ENCODE peak calls at places on chromosomes 16 and 17, in nine cellular contexts. R, J, A, U, I, Y, G, W and O are unnamed samples. For H3K4me1, the result is how much of the 10 kb centered on the place peaks cover.

GRCh38 chr16:50747206-50747956 is 5.5 kb downstream of the CYLD start:
- DNase-seq in R (no peak), J (peak), A (peak), U (no peak), I (peak), Y (no peak), G (peak), W (no peak), O (peak)

GRCh38 chr17:45873728-45874127 is 20.6 kb upstream of the MAPT start:
- DNase-seq in R (no peak), J (no peak), A (peak), U (peak), I (no peak), Y (no peak), G (peak), W (no peak), O (peak)

GRCh38 chr17:58330997-58331814 is 2.6 kb upstream of the TSPOAP1 start:
- DNase-seq in R (no peak), J (no peak), A (no peak), U (no peak), I (peak), Y (peak), G (no peak), W (no peak), O (peak)

GRCh38 chr17:62724398-62725146 is 83.5 kb downstream of the MARCHF10 start:
- DNase-seq in R (no peak), J (no peak), A (peak), U (no peak), I (no peak), Y (no peak), G (no peak), W (no peak), O (peak)

GRCh38 chr17:63249256-63250006 is 196.7 kb downstream of the CYB561 start:
- DNase-seq in R (no peak), J (peak), A (no peak), U (no peak), I (peak), Y (no peak), G (no peak), W (no peak), O (no peak)

GRCh38 chr17:19249681-19250080 is 12.5 kb downstream of the EPN2 start:
- DNase-seq in R (no peak), J (peak), A (no peak), U (no peak), I (no peak), Y (no peak), G (no peak), W (no peak), O (no peak)

GRCh38 chr17:59754547-59754946 is 47.1 kb downstream of the VMP1 start:
- DNase-seq in R (no peak), J (peak), A (peak), U (no peak), I (no peak), Y (peak), G (peak), W (peak), O (peak)

GRCh38 chr16:20944861-20945390 is 44.4 kb downstream of the LYRM1 start:
- DNase-seq in R (no peak), J (peak), A (peak), U (no peak), I (peak), Y (peak), G (peak), W (no peak), O (peak)

GRCh38 chr17:15967706-15968399 is 22.9 kb downstream of the ADORA2B start:
- DNase-seq in R (no peak), J (peak), A (no peak), U (no peak), I (no peak), Y (no peak), G (no peak), W (no peak), O (no peak)

GRCh38 chr16:57501492-57501891 is 15.2 kb upstream of the DOK4 start:
- DNase-seq in R (no peak), J (no peak), A (no peak), U (no peak), I (no peak), Y (no peak), G (no peak), W (no peak), O (no peak)

GRCh38 chr16:19711643-19712042 is 6.4 kb downstream of the KNOP1 start:
- DNase-seq in R (no peak), J (no peak), A (no peak), U (no peak), I (no peak), Y (no peak), G (no peak), W (no peak), O (no peak)

GRCh38 chr16:19710191-19710908 is 7.7 kb downstream of the KNOP1 start:
- DNase-seq in R (no peak), J (no peak), A (no peak), U (peak), I (peak), Y (peak), G (no peak), W (no peak), O (no peak)

GRCh38 chr16:19713697-19714096 is 4.3 kb downstream of the KNOP1 start:
- DNase-seq in R (no peak), J (no peak), A (no peak), U (no peak), I (no peak), Y (no peak), G (no peak), W (no peak), O (no peak)

GRCh38 chr16:19710991-19711545 is 7.0 kb downstream of the KNOP1 start:
- DNase-seq in R (no peak), J (no peak), A (no peak), U (peak), I (no peak), Y (no peak), G (no peak), W (no peak), O (no peak)

GRCh38 chr16:19712418-19713058 is 5.5 kb downstream of the KNOP1 start:
- DNase-seq in R (no peak), J (no peak), A (no peak), U (no peak), I (no peak), Y (no peak), G (no peak), W (no peak), O (no peak)
- H3K4me1 ChIP-seq in R (half or more), J (under half), A (under half), U (under half), I (half or more), Y (under half), G (under half), W (under half), O (under half)

GRCh38 chr17:38674013-38674748 is 576 bp downstream of the EPOP start:
- DNase-seq in R (peak), J (no peak), A (no peak), U (peak), I (peak), Y (peak), G (no peak), W (peak), O (peak)

GRCh38 chr17:38674749-38675615 is at the start of gene EPOP:
- DNase-seq in R (peak), J (peak), A (peak), U (peak), I (peak), Y (peak), G (peak), W (peak), O (peak)

GRCh38 chr17:38671939-38672720 is 2.6 kb downstream of the EPOP start:
- DNase-seq in R (peak), J (no peak), A (no peak), U (peak), I (peak), Y (no peak), G (no peak), W (no peak), O (no peak)

GRCh38 chr17:38673714-38674012 is 1.1 kb downstream of the EPOP start:
- DNase-seq in R (no peak), J (no peak), A (no peak), U (peak), I (peak), Y (no peak), G (no peak), W (peak), O (no peak)

DNA sequence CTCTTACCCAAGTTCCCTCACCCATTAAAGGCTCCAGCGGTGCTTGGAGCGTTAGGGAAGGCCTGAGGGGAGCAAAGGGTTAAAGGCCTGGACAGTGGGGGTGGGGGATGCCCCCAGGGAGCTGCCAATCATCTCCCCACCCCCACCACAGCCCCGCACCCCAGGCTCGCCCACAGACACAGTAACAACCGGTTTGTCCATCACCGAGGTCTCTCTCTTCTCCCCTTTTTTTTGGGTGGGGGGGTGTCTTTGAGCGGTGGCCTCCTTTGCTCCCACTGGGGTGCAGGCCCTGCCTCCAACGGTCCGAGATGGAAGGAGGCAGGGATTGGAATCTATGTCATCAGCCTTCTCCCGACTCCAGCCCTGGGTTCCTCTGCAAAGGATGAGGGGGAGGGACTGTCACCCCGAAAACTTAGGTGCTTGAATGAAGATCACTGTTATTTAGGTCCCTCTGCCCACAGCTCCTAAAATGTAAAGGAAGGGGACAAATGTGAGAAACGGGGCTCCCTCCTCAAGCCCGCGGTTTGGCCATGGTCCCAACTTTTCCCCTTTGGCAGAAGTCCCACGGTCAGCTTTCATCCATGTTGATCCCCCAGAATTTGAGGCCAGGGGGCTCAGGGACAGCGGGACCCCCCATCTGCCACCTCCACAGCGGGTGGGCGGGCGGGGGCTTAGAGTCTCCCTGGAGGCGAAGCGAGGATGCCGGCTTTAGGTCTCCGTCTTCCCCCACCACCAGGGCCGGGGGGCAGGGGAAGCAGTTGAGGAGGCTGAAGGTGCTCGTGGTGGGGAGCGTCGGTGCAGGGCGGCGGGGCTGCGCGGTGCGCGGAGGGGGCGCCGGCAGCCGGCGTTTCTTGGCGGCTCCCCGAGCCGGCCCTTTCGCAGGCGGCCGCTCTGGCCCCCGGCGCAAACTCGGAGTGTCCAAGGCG is 1.7 kb downstream of the EPOP start:
- DNase-seq in R (peak), J (no peak), A (no peak), U (peak), I (peak), Y (no peak), G (no peak), W (no peak), O (no peak)
- TF ChIP-seq EZH2 in R (no peak), J (peak), A (no peak), U (no peak), I (peak), Y (no peak), G (no peak), W (peak), O (no peak)

GRCh38 chr16:14399397-14400284 is 230.4 kb downstream of the PARN start:
- DNase-seq in R (no peak), J (peak), A (peak), U (peak), I (peak), Y (no peak), G (no peak), W (peak), O (no peak)

GRCh38 chr16:14405611-14406537 is 224.2 kb downstream of the PARN start:
- DNase-seq in R (peak), J (no peak), A (peak), U (peak), I (peak), Y (peak), G (peak), W (peak), O (peak)

GRCh38 chr16:14398014-14398717 is 231.9 kb downstream of the PARN start:
- DNase-seq in R (no peak), J (no peak), A (no peak), U (no peak), I (no peak), Y (no peak), G (no peak), W (no peak), O (no peak)

GRCh38 chr16:14400285-14400977 is 229.6 kb downstream of the PARN start:
- DNase-seq in R (no peak), J (no peak), A (no peak), U (no peak), I (no peak), Y (no peak), G (no peak), W (no peak), O (peak)

DNA sequence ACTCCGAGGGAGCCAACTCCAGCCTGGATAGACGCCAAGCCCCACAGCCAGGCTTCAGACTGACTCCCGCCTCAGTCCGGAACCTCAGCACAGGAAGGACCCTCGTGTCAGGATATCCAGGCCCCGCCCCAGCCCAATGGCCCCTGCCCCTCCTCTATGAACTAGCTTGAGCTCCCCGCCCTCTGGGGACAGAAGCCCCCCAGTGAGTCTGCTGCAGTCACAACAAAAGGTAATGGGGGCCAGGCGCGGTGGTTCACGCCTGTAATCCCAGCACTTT is 228.3 kb downstream of the PARN start:
- DNase-seq in R (no peak), J (no peak), A (no peak), U (no peak), I (no peak), Y (no peak), G (no peak), W (peak), O (no peak)
- H3K4me3 ChIP-seq in R (no peak), J (no peak), A (no peak), U (no peak), I (no peak), Y (no peak), G (no peak), W (no peak), O (no peak)

DNA sequence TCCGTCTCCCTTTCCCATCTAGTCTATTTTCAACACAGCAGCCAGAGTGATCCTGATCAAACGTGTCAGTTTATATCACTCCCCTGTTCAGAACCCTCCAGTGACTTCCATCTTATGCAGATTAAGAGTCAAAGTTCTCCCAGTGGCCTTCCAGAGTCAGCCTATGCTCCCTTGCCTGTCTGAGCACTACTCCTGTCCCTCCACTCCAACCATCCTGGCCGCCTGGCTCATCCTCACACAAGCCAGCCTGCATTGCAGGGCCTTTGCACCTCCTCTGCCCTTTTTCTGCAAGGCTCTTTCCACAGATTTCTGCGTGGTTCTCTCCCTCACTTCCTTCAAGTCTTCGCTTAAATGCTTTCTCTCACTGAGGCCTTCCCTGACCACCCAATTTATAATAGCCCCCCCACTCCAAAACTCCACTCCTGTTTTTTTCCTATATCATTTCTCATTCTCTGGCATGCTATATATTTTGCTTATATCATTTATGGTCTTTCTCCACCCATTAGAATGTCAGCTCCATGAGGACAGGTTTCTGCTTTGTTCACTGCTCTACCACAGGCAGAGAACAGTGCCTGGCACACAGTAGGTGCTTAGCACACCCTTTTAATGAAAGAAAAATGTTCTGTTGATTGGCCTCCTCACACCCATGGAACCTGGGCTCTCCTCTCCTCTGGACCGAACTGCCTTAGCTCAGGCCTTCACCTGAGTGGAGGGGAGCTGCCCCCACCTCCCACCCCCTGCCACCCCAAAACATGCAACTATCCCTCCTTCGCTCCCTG is 9.3 kb downstream of the SAMD14 start:
- DNase-seq in R (no peak), J (no peak), A (no peak), U (no peak), I (no peak), Y (no peak), G (no peak), W (no peak), O (no peak)
- H3K4me1 ChIP-seq in R (under half), J (under half), A (under half), U (under half), I (under half), Y (under half), G (under half), W (under half), O (under half)

GRCh38 chr16:68645494-68646388 is 631 bp downstream of the CDH3 start:
- DNase-seq in R (peak), J (no peak), A (no peak), U (peak), I (peak), Y (no peak), G (no peak), W (peak), O (no peak)
- TF ChIP-seq EZH2 in R (no peak), J (peak), A (no peak), U (no peak), I (no peak), Y (no peak), G (peak), W (no peak), O (no peak)

GRCh38 chr17:28338056-28338768 is 2.7 kb downstream of the TNFAIP1 start:
- DNase-seq in R (no peak), J (peak), A (peak), U (no peak), I (no peak), Y (no peak), G (no peak), W (no peak), O (no peak)
- H3K4me3 ChIP-seq in R (no peak), J (no peak), A (no peak), U (no peak), I (no peak), Y (no peak), G (no peak), W (no peak), O (no peak)

DNA sequence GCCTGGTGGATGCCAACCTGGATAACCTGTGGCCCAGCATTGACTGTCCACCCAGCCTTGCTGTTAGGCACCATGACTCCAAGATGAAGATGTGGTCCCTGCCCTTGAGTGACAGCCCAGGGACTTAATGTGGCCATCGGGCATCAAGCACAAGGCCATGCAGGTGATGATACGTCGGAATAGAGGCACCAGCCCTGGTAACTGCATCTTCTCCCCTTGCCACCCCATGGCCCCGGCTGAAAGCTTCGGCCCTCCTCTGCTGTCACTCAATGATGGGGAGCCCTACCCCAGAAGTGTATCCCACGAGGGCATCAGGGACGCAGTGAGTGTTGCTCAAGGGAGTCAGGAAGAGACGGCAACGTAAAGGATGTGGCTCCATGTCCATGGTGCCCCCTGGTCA is 2.0 kb downstream of the NT5C start:
- DNase-seq in R (no peak), J (no peak), A (no peak), U (no peak), I (no peak), Y (no peak), G (no peak), W (no peak), O (no peak)
- H3K4me1 ChIP-seq in R (under half), J (under half), A (under half), U (under half), I (under half), Y (under half), G (under half), W (under half), O (under half)

GRCh38 chr16:30372037-30372712 is 1.9 kb upstream of the TBC1D10B start:
- DNase-seq in R (no peak), J (no peak), A (no peak), U (no peak), I (no peak), Y (no peak), G (no peak), W (peak), O (no peak)

GRCh38 chr16:30369938-30370443 is 303 bp downstream of the TBC1D10B start:
- DNase-seq in R (no peak), J (no peak), A (no peak), U (no peak), I (no peak), Y (peak), G (no peak), W (no peak), O (no peak)

GRCh38 chr16:30369091-30369937 is 980 bp downstream of the TBC1D10B start:
- DNase-seq in R (peak), J (no peak), A (peak), U (peak), I (peak), Y (no peak), G (no peak), W (peak), O (peak)

GRCh38 chr16:30371248-30371816 is 1.0 kb upstream of the TBC1D10B start:
- DNase-seq in R (no peak), J (no peak), A (no peak), U (no peak), I (peak), Y (no peak), G (no peak), W (no peak), O (no peak)

DNA sequence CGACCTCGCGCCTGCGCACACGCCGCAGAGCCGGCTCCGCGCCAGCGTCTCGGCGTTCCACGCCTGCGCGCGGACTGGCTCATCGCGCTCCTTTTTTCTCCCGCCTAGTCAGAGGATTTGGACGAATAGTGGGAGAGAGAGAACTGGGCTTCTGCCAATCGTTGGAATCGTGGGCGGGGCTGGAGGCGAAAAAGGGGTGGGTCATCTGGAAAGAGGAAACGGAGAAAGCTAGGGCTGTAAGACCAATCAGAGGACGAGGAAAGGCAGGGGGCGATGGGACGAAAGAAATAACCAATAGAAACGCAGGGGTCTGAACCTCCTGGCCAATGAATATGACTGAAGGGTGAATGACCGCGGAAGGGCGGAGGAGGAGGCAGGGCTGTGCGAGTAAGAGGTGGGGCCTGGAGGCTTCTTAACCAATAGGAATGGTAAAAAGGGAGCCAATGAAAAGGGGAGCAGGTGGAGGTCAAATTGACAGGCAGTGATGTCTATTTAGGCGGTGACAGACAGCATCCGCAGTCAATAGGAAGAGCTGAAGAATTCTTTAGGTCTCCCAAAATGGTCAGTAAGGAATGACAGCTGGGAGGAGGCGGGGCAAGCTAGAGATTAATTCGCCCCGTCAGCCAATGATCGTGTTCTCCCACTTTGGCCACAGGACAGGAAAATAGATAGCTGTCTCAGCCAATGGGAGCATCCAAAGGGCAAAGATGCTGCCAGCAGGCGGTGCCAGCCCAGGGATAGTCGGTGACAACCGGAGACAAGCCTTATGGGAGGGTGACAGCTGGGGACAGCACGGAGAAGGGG is at the start of gene TBC1D10B:
- DNase-seq in R (peak), J (peak), A (peak), U (peak), I (peak), Y (peak), G (peak), W (peak), O (peak)
- TF ChIP-seq EZH2 in R (no peak), J (no peak), A (no peak), U (no peak), I (no peak), Y (no peak), G (no peak), W (no peak), O (no peak)